ENCODE peak calls at places on chromosomes 5 and 9, in seven cellular contexts. F is Right ventricle myocardium superior; N is GM23338; T is stimulated activated CD4-positive, alpha-beta T cell treated with anti-CD3 and anti-CD28 coated beads, Interleukin-1b, Interleukin-23, amount 100 ng/mL, for 24 hours; C is NCI-H1436; P is DMS153; O is amniotic epithelial cell. W is an unnamed sample.

GRCh38 chr5:158922816-158923215 is 176.9 kb downstream of the EBF1 start:
- DNase-seq in N (no peak), F (no peak), T (no peak), P (no peak), O (no peak), C (peak), W (no peak)

GRCh38 chr9:131867611-131868192 is 127.8 kb upstream of the RAPGEF1 start:
- DNase-seq in F (no peak), C (no peak), O (no peak), P (no peak), T (no peak), N (no peak), W (no peak)

GRCh38 chr9:34550016-34550680 is 27.4 kb upstream of the ENHO start:
- DNase-seq in T (no peak), C (no peak), N (no peak), O (no peak), P (no peak), F (no peak), W (no peak)

GRCh38 chr5:156934450-156935211 is 28.4 kb downstream of the TIMD4 start:
- DNase-seq in C (peak), O (no peak), F (peak), T (no peak), N (peak), P (no peak), W (peak)

GRCh38 chr9:36878986-36879982 is 154.8 kb downstream of the PAX5 start:
- DNase-seq in T (no peak), O (no peak), P (no peak), C (no peak), F (no peak), N (no peak), W (no peak)

GRCh38 chr5:179974946-179975712 is 67.4 kb upstream of the TBC1D9B start:
- DNase-seq in F (no peak), C (no peak), P (peak), T (no peak), N (peak), O (peak), W (peak)

GRCh38 chr5:23139338-23140171 is 286.4 kb upstream of the CDH12 start:
- DNase-seq in N (peak), P (peak), F (no peak), O (peak), C (no peak), T (no peak), W (no peak)

GRCh38 chr5:116274251-116274650 is 189.4 kb downstream of the COMMD10 start:
- DNase-seq in P (no peak), T (no peak), O (no peak), F (no peak), C (no peak), N (no peak), W (no peak)